ENCODE peak calls at places on chromosomes 3 and 15, in seven cellular contexts. Z is activated CD8-positive, alpha-beta T cell treated with anti-CD3 and anti-CD28 coated beads, Interleukin-2, amount 10 ng/mL, durations not matched to agents 7 days and 5 days; O is heart left ventricle; B is HS-27A; F is activated CD4-positive, alpha-beta T cell treated with anti-CD3 and anti-CD28 coated beads, Interleukin-2, amount 10 ng/mL, durations not matched to agents 7 days and 5 days; Q is natural killer cell; J is activated CD4-positive, CD25-positive, alpha-beta regulatory T cell. V is an unnamed sample.
A peak's percentile ranks its signal among the peaks of the same experiment; 100 is the strongest.

GRCh38 chr15:83310521-83311456 is 26.3 kb upstream of the BNC1 start:
- DNase-seq in F (no peak), B (no peak), O (no peak), Z (no peak), Q (no peak), J (no peak), V (no peak)

GRCh38 chr3:176930942-176931341 is 266.3 kb downstream of the TBL1XR1 start:
- DNase-seq in F (no peak), O (no peak), Q (no peak), B (no peak), Z (no peak), J (no peak), V (no peak)

GRCh38 chr3:159059395-159059794 is 257.5 kb downstream of the MFSD1 start:
- DNase-seq in J (no peak), O (no peak), Q (no peak), B (no peak), F (no peak), Z (no peak), V (no peak)

GRCh38 chr3:63050548-63050947 is 175.3 kb upstream of the CADPS start:
- DNase-seq in B (no peak), O (no peak), F (no peak), J (no peak), Q (no peak), Z (no peak), V (no peak)

GRCh38 chr15:91021516-91022074 is 799 bp downstream of the VPS33B start:
- DNase-seq in O (no peak), Z (no peak), B (peak; percentile 11), F (no peak), Q (no peak), J (no peak), V (no peak)

GRCh38 chr3:25153130-25153529 is 274.9 kb upstream of the RARB start:
- DNase-seq in F (no peak), O (no peak), B (no peak), J (no peak), Q (no peak), Z (no peak), V (no peak)

GRCh38 chr15:73367624-73368300 is 996 bp downstream of the HCN4 start:
- DNase-seq in O (no peak), F (no peak), B (no peak), Q (no peak), J (no peak), Z (no peak), V (no peak)

GRCh38 chr15:85792872-85793621 is 1.7 kb downstream of the KLHL25 start:
- DNase-seq in O (peak; percentile 38), Q (no peak), J (no peak), Z (no peak), B (no peak), F (peak; percentile 39), V (no peak)